ENCODE peak calls at places on chromosomes 12 and 14, in seven cellular contexts. X, B, L, U, J, Z and A are unnamed samples.

GRCh38 chr12:63948211-63948610 is 103.7 kb downstream of the SRGAP1 start:
- DNase-seq in J (no peak), X (no peak), B (no peak), Z (no peak), L (no peak), U (no peak), A (no peak)

GRCh38 chr14:95370076-95370475 is 50.4 kb upstream of the CLMN start:
- DNase-seq in J (no peak), U (no peak), X (no peak), L (no peak), B (no peak), Z (no peak), A (no peak)

GRCh38 chr14:68263563-68264350 is 444.2 kb downstream of the RAD51B start:
- DNase-seq in J (no peak), X (no peak), B (peak; percentile 32), Z (no peak), L (no peak), U (no peak), A (no peak)

GRCh38 chr14:57266060-57266459 is 2.6 kb downstream of the EXOC5 start:
- DNase-seq in U (no peak), J (no peak), B (no peak), Z (no peak), X (no peak), L (no peak), A (no peak)

GRCh38 chr14:58770501-58770982 is 132.8 kb downstream of the DACT1 start:
- DNase-seq in Z (no peak), J (no peak), U (no peak), X (no peak), B (no peak), L (no peak), A (no peak)

GRCh38 chr12:127381681-127382080 is 885.3 kb upstream of the TMEM132C start:
- DNase-seq in Z (no peak), J (no peak), L (no peak), B (no peak), X (no peak), U (no peak), A (no peak)

GRCh38 chr14:74502236-74503019 is 8.9 kb downstream of the ISCA2 start:
- DNase-seq in U (peak; percentile 26), J (peak; percentile 75), B (no peak), Z (no peak), X (no peak), L (no peak), A (peak; percentile 34)

GRCh38 chr12:48128800-48129199 is 9.6 kb downstream of the PFKM start:
- DNase-seq in U (no peak), Z (no peak), J (no peak), X (no peak), L (no peak), B (no peak), A (no peak)

GRCh38 chr14:45254771-45255170 is 1.8 kb upstream of the MIS18BP1 start:
- DNase-seq in B (no peak), X (no peak), J (no peak), U (no peak), L (no peak), Z (no peak), A (no peak)